ENCODE peak calls at places on chromosomes 1 and 21, in five cellular contexts. B, W, D, E and L are unnamed samples.

GRCh38 chr1:45375104-45376090 is 35.2 kb upstream of the MUTYH start:
- DNase-seq in B (peak), D (no peak), E (no peak), W (no peak), L (peak)

GRCh38 chr1:152753586-152753985 is 4.2 kb upstream of the KPRP start:
- DNase-seq in D (no peak), B (no peak), E (no peak), W (no peak), L (no peak)

GRCh38 chr1:76006234-76006633 is 68.3 kb upstream of the ST6GALNAC3 start:
- DNase-seq in B (peak), W (peak), E (peak), D (no peak), L (peak)

GRCh38 chr1:207910678-207911354 is at the start of gene CD34:
- DNase-seq in W (no peak), D (peak), E (no peak), B (no peak), L (no peak)

GRCh38 chr1:27570383-27570755 is 33.6 kb downstream of the AHDC1 start:
- DNase-seq in B (no peak), W (no peak), D (no peak), E (no peak), L (no peak)

GRCh38 chr1:14267991-14268390 is 330.5 kb upstream of the KAZN start:
- DNase-seq in W (no peak), E (no peak), D (no peak), B (no peak), L (no peak)

GRCh38 chr1:167631987-167632680 is 2.1 kb downstream of the RCSD1 start:
- DNase-seq in W (no peak), D (no peak), B (no peak), E (no peak), L (no peak)

GRCh38 chr1:11156441-11156840 is 32.7 kb upstream of the ANGPTL7 start:
- DNase-seq in E (no peak), W (no peak), D (no peak), B (no peak), L (no peak)

GRCh38 chr21:34888569-34889286 is 160.4 kb downstream of the RUNX1 start:
- DNase-seq in B (peak), E (peak), W (peak), D (peak), L (peak)

GRCh38 chr1:54980046-54980527 is 341 bp upstream of the TMEM61 start:
- DNase-seq in E (no peak), B (no peak), D (no peak), W (no peak), L (no peak)

GRCh38 chr21:40719615-40720014 is 127.3 kb downstream of the DSCAM start:
- DNase-seq in B (no peak), E (no peak), W (no peak), D (no peak), L (no peak)

GRCh38 chr1:184075040-184076029 is 23.8 kb downstream of the TSEN15 start:
- DNase-seq in B (peak), W (peak), D (peak), E (peak), L (peak)

GRCh38 chr1:160096491-160097116 is 1.8 kb downstream of the IGSF8 start:
- DNase-seq in B (peak), D (no peak), W (peak), E (peak), L (no peak)

GRCh38 chr1:31299365-31299764 is 2.5 kb downstream of the ZCCHC17 start:
- DNase-seq in W (peak), D (no peak), E (peak), B (no peak), L (no peak)

GRCh38 chr1:109875874-109876273 is 34.8 kb upstream of the CSF1 start:
- DNase-seq in E (no peak), D (no peak), W (no peak), B (no peak), L (no peak)

GRCh38 chr1:91777630-91778300 is 108.2 kb downstream of the TGFBR3 start:
- DNase-seq in E (no peak), B (no peak), D (no peak), W (no peak), L (no peak)

GRCh38 chr1:19009882-19010321 is 53.4 kb upstream of the IFFO2 start:
- DNase-seq in B (peak), W (peak), D (no peak), E (peak), L (peak)

GRCh38 chr1:226643701-226644540 is 95.2 kb downstream of the ITPKB start:
- DNase-seq in D (no peak), E (no peak), W (no peak), B (no peak), L (no peak)

GRCh38 chr21:45309069-45309521 is 21.4 kb upstream of the POFUT2 start:
- DNase-seq in E (peak), W (no peak), D (peak), B (no peak), L (no peak)

GRCh38 chr1:18313523-18313922 is 167.2 kb upstream of the KLHDC7A start:
- DNase-seq in E (no peak), D (no peak), B (no peak), W (no peak), L (no peak)

GRCh38 chr1:160103658-160104519 is 5.5 kb upstream of the IGSF8 start:
- DNase-seq in E (no peak), B (no peak), D (no peak), W (no peak), L (no peak)

GRCh38 chr1:41414291-41414690 is 53.1 kb downstream of the FOXO6 start:
- DNase-seq in E (no peak), D (no peak), W (no peak), B (no peak), L (no peak)

GRCh38 chr1:45545019-45545493 is 5.6 kb upstream of the AKR1A1 start:
- DNase-seq in W (no peak), B (no peak), D (no peak), E (no peak), L (no peak)

GRCh38 chr1:91120915-91121314 is 99.1 kb upstream of the ZNF644 start:
- DNase-seq in E (no peak), D (no peak), W (no peak), B (no peak), L (no peak)

GRCh38 chr1:67053535-67053784 is 488 bp downstream of the SLC35D1 start:
- DNase-seq in W (no peak), B (no peak), E (no peak), D (peak), L (no peak)

GRCh38 chr1:15803380-15803779 is 4.1 kb downstream of the UQCRHL start:
- DNase-seq in E (peak), B (peak), W (no peak), D (peak), L (no peak)
- TF ChIP-seq CTCF in E (peak), B (peak), W (peak), D (peak), L (peak)

GRCh38 chr21:42670884-42671283 is 17.5 kb downstream of the PDE9A start:
- DNase-seq in D (no peak), W (no peak), B (no peak), E (no peak), L (no peak)

GRCh38 chr21:42670058-42670830 is 16.8 kb downstream of the PDE9A start:
- DNase-seq in E (no peak), B (no peak), D (no peak), W (no peak), L (no peak)

GRCh38 chr21:42668193-42668592 is 14.8 kb downstream of the PDE9A start:
- DNase-seq in D (no peak), B (no peak), W (no peak), E (no peak), L (no peak)

GRCh38 chr21:42668620-42669019 is 15.2 kb downstream of the PDE9A start:
- DNase-seq in W (no peak), E (no peak), D (no peak), B (no peak), L (no peak)

GRCh38 chr21:42669069-42669468 is 15.6 kb downstream of the PDE9A start:
- DNase-seq in B (no peak), D (no peak), W (no peak), E (peak), L (no peak)
- TF ChIP-seq CTCF in B (no peak), D (peak), W (no peak), E (peak), L (no peak)

DNA sequence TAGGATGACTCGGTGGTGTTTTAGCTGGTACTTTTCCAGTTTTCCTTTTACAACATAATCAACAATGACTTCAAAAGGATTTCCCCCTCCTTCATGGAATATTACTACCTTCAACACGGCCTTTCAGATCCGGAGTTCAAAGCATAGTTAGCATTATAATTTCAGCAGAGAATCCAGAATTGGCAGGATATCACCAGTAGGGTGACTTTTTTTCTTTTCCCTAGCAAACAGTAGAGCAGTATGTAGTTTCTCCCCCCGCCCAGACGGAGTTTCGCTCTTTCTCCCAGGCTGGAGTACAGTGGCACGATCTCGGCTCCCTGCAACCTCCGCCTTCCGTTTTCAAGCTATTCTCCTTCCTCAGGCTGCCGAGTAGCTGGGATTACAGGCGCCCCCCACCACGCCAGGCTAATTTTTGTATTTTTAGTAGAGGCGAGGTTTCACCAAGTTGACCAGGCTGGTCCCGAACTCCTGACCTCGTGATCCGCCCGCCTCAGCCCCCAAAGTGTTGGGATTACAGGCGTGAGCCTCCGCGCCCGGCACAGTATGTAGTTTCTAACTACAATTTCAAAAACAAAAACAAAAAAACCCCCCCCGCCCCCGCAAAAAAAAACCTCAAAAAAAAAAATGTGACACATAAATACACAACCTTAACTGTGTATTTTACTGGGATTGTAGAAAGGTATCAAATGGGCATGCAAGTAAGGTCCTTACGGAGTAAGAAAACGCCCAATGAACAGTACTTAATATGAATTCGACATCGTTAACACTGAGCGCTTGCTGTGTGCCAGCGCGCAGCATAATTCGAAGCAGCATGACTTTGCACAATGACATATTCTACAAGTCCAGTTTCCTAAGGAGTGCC is 1.5 kb upstream of the COX20 start:
- DNase-seq in W (peak), B (peak), D (peak), E (peak), L (no peak)
- TF ChIP-seq CTCF in W (peak), B (peak), D (peak), E (peak), L (peak)

GRCh38 chr1:178690496-178690895 is 34.5 kb upstream of the RALGPS2 start:
- DNase-seq in D (no peak), W (no peak), E (no peak), B (no peak), L (no peak)

GRCh38 chr1:178692564-178693327 is 32.3 kb upstream of the RALGPS2 start:
- DNase-seq in D (no peak), B (no peak), W (no peak), E (no peak), L (no peak)

GRCh38 chr1:178694923-178695525 is 30.0 kb upstream of the RALGPS2 start:
- DNase-seq in B (no peak), D (no peak), E (no peak), W (no peak), L (no peak)

GRCh38 chr1:178689769-178690168 is 35.3 kb upstream of the RALGPS2 start:
- DNase-seq in B (no peak), D (no peak), E (no peak), W (no peak), L (no peak)

DNA sequence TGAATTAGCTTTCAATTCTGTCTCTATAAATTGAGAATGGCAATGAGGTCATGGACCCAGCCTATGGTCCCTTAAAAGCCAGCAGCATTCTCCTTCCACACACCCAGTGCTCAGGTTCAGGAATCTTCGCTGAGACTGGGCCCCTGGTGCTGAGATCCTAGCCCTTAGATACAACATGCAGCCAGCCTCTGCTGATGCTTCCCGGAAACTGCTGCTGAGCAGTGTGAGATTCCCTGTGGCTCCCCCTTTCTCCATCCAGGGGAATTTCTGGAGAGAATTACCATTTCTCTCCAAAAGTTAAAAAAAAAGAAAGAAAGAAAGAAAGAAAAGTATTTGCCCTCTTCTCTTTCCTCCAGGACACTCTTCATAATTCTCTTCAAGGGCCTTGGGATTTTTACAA is 31.7 kb upstream of the RALGPS2 start:
- DNase-seq in W (no peak), E (no peak), D (no peak), B (no peak), L (no peak)
- TF ChIP-seq CTCF in W (peak), E (peak), D (peak), B (peak), L (no peak)

GRCh38 chr1:64584479-64584878 is 114.5 kb downstream of the CACHD1 start:
- DNase-seq in D (no peak), W (no peak), E (peak), B (no peak), L (no peak)
- TF ChIP-seq CTCF in D (peak), W (peak), E (peak), B (peak), L (no peak)

GRCh38 chr1:46555081-46555432 is 3.6 kb upstream of the KNCN start:
- DNase-seq in B (no peak), W (no peak), E (no peak), D (no peak), L (no peak)

GRCh38 chr1:46551597-46552095 is at the start of gene KNCN:
- DNase-seq in D (no peak), W (no peak), B (no peak), E (no peak), L (no peak)

GRCh38 chr1:46552357-46553237 is 1.1 kb upstream of the KNCN start:
- DNase-seq in W (no peak), D (no peak), B (no peak), E (no peak), L (no peak)

GRCh38 chr1:46554236-46555080 is 3.0 kb upstream of the KNCN start:
- DNase-seq in D (no peak), B (no peak), W (no peak), E (no peak), L (no peak)

DNA sequence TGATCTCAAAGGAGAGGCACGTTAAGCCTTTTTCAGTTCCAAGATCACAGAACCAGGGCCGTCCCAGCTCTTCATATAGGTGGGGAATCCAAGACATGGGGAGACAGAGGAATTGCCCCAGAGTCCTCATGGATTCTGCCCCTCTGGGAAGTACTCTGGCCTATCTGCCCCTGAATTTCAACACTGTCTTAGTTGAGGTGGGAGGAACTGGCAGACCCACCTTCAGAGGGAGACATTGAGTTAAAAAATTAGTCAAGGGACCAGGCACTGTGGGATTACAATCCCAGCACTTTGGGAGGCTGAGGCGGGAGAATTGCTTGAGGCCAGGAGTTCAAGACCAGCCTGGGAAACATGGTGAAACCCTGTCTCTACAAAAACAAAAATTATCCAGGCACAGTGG is 2.1 kb upstream of the KNCN start:
- DNase-seq in B (no peak), W (no peak), D (no peak), E (no peak), L (no peak)
- TF ChIP-seq CTCF in B (no peak), W (no peak), D (no peak), E (no peak), L (no peak)

GRCh38 chr1:216310776-216311175 is 112.5 kb downstream of the USH2A start:
- DNase-seq in D (peak), B (peak), W (peak), E (peak), L (peak)
- TF ChIP-seq CTCF in D (peak), B (peak), W (peak), E (peak), L (peak)

DNA sequence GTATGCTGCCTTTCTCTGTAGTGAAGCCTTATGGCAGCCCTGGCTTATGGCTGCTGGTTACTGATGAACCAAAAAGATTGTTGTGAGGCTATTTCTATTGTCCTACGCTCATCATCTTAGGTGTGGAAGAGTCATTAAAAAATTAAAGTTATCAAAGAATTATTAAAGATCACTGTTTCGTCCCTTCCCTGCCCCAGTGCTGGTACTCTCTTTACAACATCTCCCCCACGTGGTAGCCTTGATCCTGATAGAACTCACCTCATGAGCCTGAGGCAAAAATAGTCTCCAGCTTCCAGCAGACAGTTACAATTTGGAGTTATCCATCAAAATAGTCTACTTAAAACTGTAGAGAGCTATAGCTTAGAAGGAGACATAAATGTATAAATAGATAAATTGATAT is 201.5 kb downstream of the S1PR1 start:
- DNase-seq in B (no peak), D (peak), E (peak), W (no peak), L (no peak)
- TF ChIP-seq CTCF in B (peak), D (peak), E (no peak), W (peak), L (peak)